ENCODE peak calls at places on chromosomes 2 and 18, in eight cellular contexts. G is AG10803; N is AG04449; E is cardiac muscle cell; F is H54; K is T-cell; M is CD4-positive, alpha-beta T cell; J is fibroblast of mammary gland. B is an unnamed sample.

GRCh38 chr18:32732165-32732564 is 40.7 kb downstream of the KLHL14 start:
- DNase-seq in J (no peak), F (no peak), G (no peak), N (no peak), K (no peak), E (no peak), M (no peak), B (no peak)

GRCh38 chr2:102753563-102754159 is 8.2 kb upstream of the TMEM182 start:
- DNase-seq in G (peak; percentile 59), N (peak; percentile 10), M (no peak), F (no peak), E (peak; percentile 72), K (no peak), J (peak; percentile 60), B (peak; percentile 55)

GRCh38 chr2:36611316-36611990 is 13.5 kb upstream of the FEZ2 start:
- DNase-seq in M (no peak), G (no peak), E (no peak), J (peak; percentile 15), K (no peak), N (no peak), F (no peak), B (no peak)

GRCh38 chr2:230512955-230513748 is 97.2 kb downstream of the SP100 start:
- DNase-seq in G (no peak), J (peak; percentile 10), E (no peak), F (no peak), M (no peak), N (no peak), K (no peak), B (no peak)

GRCh38 chr18:55763298-55763697 is 175.3 kb upstream of the TCF4 start:
- DNase-seq in J (peak; percentile 27), N (peak; percentile 10), F (peak; percentile 14), K (no peak), M (no peak), G (peak; percentile 50), E (no peak), B (peak; percentile 60)

GRCh38 chr2:241040811-241041334 is 42.5 kb downstream of the SNED1 start:
- DNase-seq in N (no peak), J (no peak), F (no peak), K (no peak), M (no peak), G (no peak), E (no peak), B (no peak)

GRCh38 chr2:11617984-11618707 is 51.8 kb downstream of the NTSR2 start:
- DNase-seq in N (no peak), K (no peak), G (no peak), F (no peak), M (no peak), J (no peak), E (no peak), B (no peak)

GRCh38 chr18:13414542-13414941 is 196.0 kb downstream of the LDLRAD4 start:
- DNase-seq in J (no peak), K (no peak), F (no peak), M (no peak), N (no peak), E (no peak), G (no peak), B (no peak)

GRCh38 chr2:63692002-63692606 is 103.3 kb downstream of the MDH1 start:
- DNase-seq in N (no peak), F (no peak), G (peak; percentile 78), E (peak; percentile 67), M (no peak), K (peak; percentile 5), J (peak; percentile 75), B (peak; percentile 67)

GRCh38 chr2:124661558-124661957 is 636.5 kb downstream of the CNTNAP5 start:
- DNase-seq in F (no peak), J (no peak), N (no peak), K (no peak), E (no peak), G (no peak), M (no peak), B (no peak)

GRCh38 chr2:48496867-48497266 is 33.1 kb upstream of the STON1 start:
- DNase-seq in M (no peak), G (peak; percentile 76), N (peak; percentile 80), F (no peak), J (peak; percentile 60), K (no peak), E (peak; percentile 79), B (peak; percentile 89)

GRCh38 chr2:108923736-108924443 is 65.1 kb downstream of the EDAR start:
- DNase-seq in N (no peak), J (no peak), K (no peak), F (no peak), M (peak; percentile 26), G (no peak), E (no peak), B (no peak)

GRCh38 chr2:161077367-161078210 is 82.6 kb upstream of the TANK start:
- DNase-seq in E (peak; percentile 86), F (no peak), M (peak; percentile 35), G (peak; percentile 29), K (peak; percentile 52), N (no peak), J (peak; percentile 47), B (peak; percentile 82)

GRCh38 chr2:185811580-185811979 is 73.0 kb downstream of the FSIP2 start:
- DNase-seq in N (no peak), G (no peak), J (no peak), E (no peak), M (no peak), K (no peak), F (no peak), B (no peak)

GRCh38 chr2:54558976-54559410 is 102.9 kb downstream of the SPTBN1 start:
- DNase-seq in K (no peak), E (no peak), N (no peak), G (no peak), M (no peak), F (no peak), J (no peak), B (no peak)

GRCh38 chr18:79906706-79907105 is 44.7 kb downstream of the SLC66A2 start:
- DNase-seq in M (no peak), K (no peak), E (no peak), G (no peak), F (no peak), N (no peak), J (no peak), B (no peak)

GRCh38 chr2:229688141-229688540 is 26.2 kb downstream of the DNER start:
- DNase-seq in K (no peak), N (no peak), F (no peak), M (no peak), J (no peak), E (no peak), G (no peak), B (no peak)

GRCh38 chr2:42878581-42878980 is 86.2 kb upstream of the HAAO start:
- DNase-seq in G (no peak), E (no peak), N (no peak), F (no peak), K (no peak), J (peak; percentile 66), M (no peak), B (peak; percentile 80)

GRCh38 chr2:23916727-23917458 is 10.0 kb downstream of the ATAD2B start:
- DNase-seq in J (no peak), K (no peak), F (no peak), N (no peak), E (no peak), G (no peak), M (no peak), B (no peak)

GRCh38 chr2:62343636-62344349 is 147.9 kb downstream of the B3GNT2 start:
- DNase-seq in M (no peak), N (no peak), E (no peak), F (no peak), K (no peak), J (no peak), G (no peak), B (no peak)

GRCh38 chr2:218855305-218856167 is 4.1 kb upstream of the WNT6 start:
- DNase-seq in F (no peak), E (no peak), M (peak; percentile 11), K (no peak), G (no peak), J (no peak), N (no peak), B (no peak)

GRCh38 chr2:105977212-105977611 is 216.9 kb downstream of the UXS1 start:
- DNase-seq in N (peak; percentile 42), E (peak; percentile 74), F (peak; percentile 31), M (no peak), J (peak; percentile 78), K (no peak), G (peak; percentile 47), B (peak; percentile 63)

B was measured in GM23248.